ENCODE peak calls at places on chromosomes 5 and 9, in six cellular contexts. A, U, N, G, T and D are unnamed samples.

GRCh38 chr5:93580387-93581100 is 475 bp downstream of the NR2F1-AS1 start:
- DNase-seq in N (no peak), G (no peak), A (no peak), T (no peak), U (peak; percentile 66), D (no peak)

GRCh38 chr5:178145965-178146820 is 7.5 kb downstream of the NHP2 start:
- DNase-seq in A (peak; percentile 40), U (peak; percentile 76), T (peak; percentile 54), N (peak; percentile 67), G (no peak), D (peak; percentile 75)

GRCh38 chr5:144915452-144915851 is 744.8 kb downstream of the KCTD16 start:
- DNase-seq in G (no peak), T (no peak), A (no peak), N (no peak), U (no peak), D (no peak)

GRCh38 chr5:181181650-181182565 is 23.1 kb downstream of the TRIM7 start:
- DNase-seq in U (peak; percentile 90), T (peak; percentile 34), A (no peak), G (no peak), N (peak; percentile 68), D (no peak)

GRCh38 chr5:19886123-19886921 is 101.7 kb downstream of the CDH18 start:
- DNase-seq in N (no peak), U (peak; percentile 48), T (no peak), G (no peak), A (peak; percentile 67), D (no peak)

GRCh38 chr5:58545912-58546311 is 37.0 kb upstream of the RAB3C start:
- DNase-seq in T (no peak), A (no peak), U (no peak), G (no peak), N (no peak), D (no peak)

GRCh38 chr5:126139773-126140172 is 283.4 kb upstream of the GRAMD2B start:
- DNase-seq in N (no peak), T (no peak), U (peak; percentile 72), A (no peak), G (peak; percentile 69), D (no peak)

GRCh38 chr9:84839538-84839937 is 170.0 kb downstream of the NTRK2 start:
- DNase-seq in U (peak; percentile 87), T (no peak), N (no peak), A (no peak), G (no peak), D (no peak)

GRCh38 chr5:44565872-44566271 is 176.7 kb upstream of the FGF10 start:
- DNase-seq in U (no peak), A (no peak), G (no peak), N (no peak), T (no peak), D (no peak)